ENCODE peak calls at places on chromosomes 4 and X, in nine cellular contexts. X, M, W, F, G, Z, K, C and O are unnamed samples.

GRCh38 chr4:6935961-6936360 is 26.3 kb downstream of the TBC1D14 start:
- DNase-seq in X (no peak), F (no peak), G (no peak), Z (no peak), K (no peak), M (no peak), W (no peak), C (no peak), O (no peak)

GRCh38 chrX:69968956-69969355 is 80.8 kb downstream of the AWAT2 start:
- DNase-seq in C (no peak), F (no peak), X (no peak), K (no peak), Z (peak; percentile 12), G (no peak), M (no peak), W (no peak), O (no peak)

GRCh38 chr4:179981161-179981560 is 2262.0 kb upstream of the TENM3 start:
- DNase-seq in C (no peak), F (no peak), K (no peak), W (no peak), X (no peak), M (no peak), Z (no peak), G (no peak), O (no peak)

GRCh38 chr4:88007304-88008132 is at the start of gene PKD2:
- DNase-seq in C (peak; percentile 82), G (peak; percentile 64), W (peak; percentile 76), X (peak; percentile 88), F (peak; percentile 89), M (peak; percentile 89), K (peak; percentile 50), Z (peak; percentile 77), O (peak; percentile 93)

GRCh38 chr4:181592221-181592745 is 650.9 kb upstream of the TENM3 start:
- DNase-seq in F (no peak), C (no peak), W (no peak), K (no peak), X (no peak), Z (no peak), M (no peak), G (no peak), O (no peak)

GRCh38 chrX:134753185-134754008 is 95.1 kb upstream of the PLAC1 start:
- DNase-seq in Z (no peak), C (no peak), W (no peak), K (no peak), M (no peak), X (no peak), G (peak; percentile 71), F (no peak), O (no peak)

GRCh38 chr4:151227731-151228130 is 49.2 kb upstream of the PRSS48 start:
- DNase-seq in C (no peak), X (no peak), K (peak; percentile 15), G (peak; percentile 71), M (peak; percentile 69), Z (peak; percentile 66), W (no peak), F (no peak), O (peak; percentile 54)

GRCh38 chrX:18994713-18995112 is 10.8 kb upstream of the PHKA2 start:
- DNase-seq in Z (no peak), G (peak; percentile 86), K (no peak), M (no peak), F (no peak), X (no peak), C (no peak), W (no peak), O (no peak)

GRCh38 chr4:144582975-144583374 is 63.0 kb upstream of the HHIP start:
- DNase-seq in G (no peak), W (no peak), K (no peak), C (no peak), F (no peak), X (no peak), M (no peak), Z (no peak), O (no peak)

GRCh38 chr4:144580421-144580820 is 65.5 kb upstream of the HHIP start:
- DNase-seq in K (no peak), G (no peak), C (no peak), M (no peak), X (no peak), Z (no peak), F (no peak), W (no peak), O (no peak)

GRCh38 chr4:144583658-144584057 is 62.3 kb upstream of the HHIP start:
- DNase-seq in Z (no peak), F (no peak), C (no peak), X (no peak), G (peak; percentile 66), M (no peak), K (no peak), W (no peak), O (no peak)

GRCh38 chr4:144584428-144584827 is 61.5 kb upstream of the HHIP start:
- DNase-seq in M (no peak), Z (no peak), C (no peak), F (no peak), K (no peak), W (no peak), G (no peak), X (no peak), O (no peak)

DNA sequence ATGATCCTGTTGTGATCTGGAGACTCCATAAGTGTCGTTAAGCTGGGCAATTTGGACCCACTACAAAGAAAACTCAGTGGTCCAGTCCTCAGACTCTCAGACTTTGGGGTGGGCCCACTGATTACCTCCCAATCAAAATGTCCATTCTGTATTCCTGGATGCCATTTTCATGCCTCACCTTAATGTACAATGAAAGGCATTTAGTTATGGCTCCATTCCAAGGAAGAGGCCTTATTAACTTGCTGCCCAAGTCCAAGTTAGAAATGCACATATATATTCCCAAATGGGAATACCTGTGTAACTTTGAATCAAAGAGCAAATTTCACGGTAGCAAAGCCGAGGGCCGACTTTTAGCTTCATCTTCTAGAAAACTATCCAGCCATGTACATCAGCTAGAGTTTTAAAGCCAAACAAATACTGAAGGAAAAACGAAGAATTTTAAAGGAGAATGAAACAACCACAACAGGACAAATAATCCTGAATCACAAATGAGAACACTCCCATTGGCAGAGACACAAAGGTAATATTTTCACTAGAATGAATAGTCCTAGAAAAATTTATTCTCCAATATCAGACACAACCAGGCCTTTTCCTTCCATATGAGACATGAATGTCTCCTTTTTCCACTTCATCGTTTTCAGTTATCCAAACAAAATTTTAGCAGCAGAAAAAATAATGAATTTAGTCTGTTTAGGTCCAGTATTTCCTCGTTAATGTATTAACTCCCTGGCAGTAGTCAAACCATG is 63.7 kb upstream of the HHIP start:
- DNase-seq in G (no peak), X (no peak), W (no peak), K (no peak), Z (no peak), C (no peak), M (no peak), F (no peak), O (no peak)
- H3K4me1 ChIP-seq in G (no peaks in the 10 kb centered on the region), X (no peaks in the 10 kb centered on the region), W (no peaks in the 10 kb centered on the region), K (no peaks in the 10 kb centered on the region), Z (no peaks in the 10 kb centered on the region), C (no peaks in the 10 kb centered on the region), M (no peaks in the 10 kb centered on the region), F (no peaks in the 10 kb centered on the region), O (no peaks in the 10 kb centered on the region)

GRCh38 chr4:139564502-139564901 is 8.5 kb upstream of the SETD7 start:
- DNase-seq in X (peak; percentile 41), W (no peak), K (no peak), G (no peak), F (no peak), M (no peak), Z (no peak), C (no peak), O (no peak)
- TF ChIP-seq CTCF in X (peak; percentile 74), W (no peak), K (no peak), G (peak; percentile 16), F (peak; percentile 17), M (no peak), Z (no peak), C (no peak), O (no peak)

DNA sequence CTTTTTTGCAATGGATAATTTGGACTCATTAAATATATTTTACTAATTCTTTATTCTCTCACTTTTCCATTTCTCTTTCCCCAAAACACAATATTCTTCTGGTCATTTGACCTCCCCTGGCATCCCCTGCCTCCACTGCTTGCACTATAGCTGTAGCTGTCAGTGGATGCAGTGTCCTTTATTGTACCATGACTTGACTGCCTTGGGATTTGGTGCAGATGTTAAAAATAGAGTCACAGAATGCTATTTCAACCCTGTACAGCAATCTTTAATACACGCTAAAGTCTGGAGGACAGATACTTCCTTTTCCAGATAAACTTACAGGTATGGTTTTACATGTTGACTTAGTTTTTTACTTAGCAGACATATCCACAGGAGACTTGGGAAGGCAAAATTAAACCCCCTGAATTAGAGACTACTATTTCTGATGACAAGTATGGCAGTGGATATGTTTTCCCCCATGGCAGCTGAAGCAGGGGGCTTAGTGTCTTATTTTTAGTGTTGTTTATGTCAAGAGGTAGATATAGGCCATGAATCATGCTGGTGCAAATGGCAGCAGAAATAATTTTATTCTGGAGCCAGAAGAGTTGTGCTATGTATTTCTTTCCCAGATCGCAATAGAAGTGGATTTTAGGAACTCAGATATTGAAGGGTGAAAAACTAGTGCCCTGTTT is 461.4 kb downstream of the NAF1 start:
- DNase-seq in G (no peak), M (no peak), F (no peak), C (no peak), X (no peak), K (no peak), Z (no peak), W (no peak), O (no peak)
- H3K4me3 ChIP-seq in G (no peak overlapping the region), M (peak overlapping the region; percentile 17), F (no peak overlapping the region), C (no peak overlapping the region), X (no peak overlapping the region), K (no peak overlapping the region), Z (no peak overlapping the region), W (no peak overlapping the region), O (no peak overlapping the region)

GRCh38 chrX:37817176-37817575 is 30.2 kb downstream of the DYNLT3 start:
- DNase-seq in M (no peak), Z (no peak), K (no peak), F (no peak), X (no peak), C (no peak), G (no peak), W (no peak), O (no peak)

GRCh38 chrX:37813570-37813969 is 33.7 kb downstream of the CYBB start:
- DNase-seq in Z (no peak), K (no peak), M (no peak), G (no peak), W (no peak), X (no peak), F (no peak), C (no peak), O (no peak)

GRCh38 chrX:37816766-37817165 is 30.6 kb downstream of the DYNLT3 start:
- DNase-seq in Z (no peak), F (no peak), X (no peak), G (no peak), K (no peak), W (no peak), C (no peak), M (no peak), O (no peak)

GRCh38 chrX:37817579-37817978 is 29.8 kb downstream of the DYNLT3 start:
- DNase-seq in G (no peak), X (no peak), F (no peak), M (no peak), Z (no peak), W (no peak), C (no peak), K (no peak), O (no peak)

DNA sequence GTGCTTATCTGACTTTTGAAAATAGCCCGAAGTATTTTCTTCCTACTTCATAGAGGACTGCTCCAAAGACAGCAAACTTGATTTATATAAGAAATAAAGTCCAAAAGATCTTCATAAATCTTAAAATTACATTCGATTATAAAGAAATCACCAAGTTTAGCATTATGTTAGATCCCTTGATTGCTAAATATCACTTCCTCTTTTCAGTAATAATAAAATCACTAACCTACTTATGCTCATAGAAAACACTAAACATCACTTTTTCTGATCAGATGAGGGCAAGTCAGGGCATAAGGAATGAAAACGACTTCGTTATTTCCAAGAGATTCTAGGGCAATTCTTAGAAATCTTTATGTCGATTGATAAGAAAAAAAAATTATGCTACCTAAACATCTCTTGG is 32.0 kb downstream of the DYNLT3 start:
- DNase-seq in F (no peak), M (no peak), W (no peak), Z (no peak), C (no peak), X (no peak), K (no peak), G (no peak), O (no peak)
- H3K4me1 ChIP-seq in F (no peaks in the 10 kb centered on the region), M (no peaks in the 10 kb centered on the region), W (no peaks in the 10 kb centered on the region), Z (no peaks in the 10 kb centered on the region), C (no peaks in the 10 kb centered on the region), X (no peaks in the 10 kb centered on the region), K (no peaks in the 10 kb centered on the region), G (no peaks in the 10 kb centered on the region), O (no peaks in the 10 kb centered on the region)